ENCODE peak calls at places on chromosomes 7 and 10, in nine cellular contexts. B is mucosa of descending colon; P is kidney epithelial cell; D is CD8-positive, alpha-beta memory T cell; Z is CD4-positive, alpha-beta memory T cell; N is left ventricle myocardium inferior; W is OCI-LY7; T is dorsolateral prefrontal cortex; G is prostate gland. F is an unnamed sample.

GRCh38 chr10:103472005-103472404 is 7.0 kb downstream of the CALHM3 start:
- DNase-seq in W (peak; percentile 71), G (no peak), T (no peak), Z (no peak), B (no peak), P (no peak), D (no peak), N (no peak), F (no peak)

GRCh38 chr10:125160856-125161569 is 650 bp upstream of the CTBP2 start:
- DNase-seq in Z (no peak), N (peak; percentile 78), B (peak; percentile 82), D (no peak), T (peak; percentile 56), W (no peak), P (no peak), G (peak; percentile 87), F (no peak)

GRCh38 chr10:43890124-43890523 is 241.4 kb upstream of the ZNF32 start:
- DNase-seq in W (no peak), P (no peak), D (no peak), N (no peak), Z (no peak), T (no peak), B (no peak), G (no peak), F (no peak)

GRCh38 chr10:111531690-111532089 is 454.9 kb downstream of the ADRA2A start:
- DNase-seq in P (no peak), G (no peak), T (no peak), W (no peak), B (no peak), N (no peak), Z (no peak), D (no peak), F (no peak)

GRCh38 chr7:44565795-44566559 is 7.7 kb downstream of the DDX56 start:
- DNase-seq in B (no peak), W (no peak), T (no peak), D (no peak), N (no peak), G (no peak), Z (no peak), P (no peak), F (no peak)

GRCh38 chr7:45007106-45007505 is 7.1 kb downstream of the CCM2 start:
- DNase-seq in N (no peak), W (no peak), T (peak; percentile 60), P (no peak), D (no peak), Z (no peak), G (no peak), B (no peak), F (no peak)

GRCh38 chr7:45084901-45085618 is 3.7 kb downstream of the NACAD start:
- DNase-seq in P (no peak), W (no peak), B (no peak), Z (no peak), N (no peak), G (no peak), D (no peak), T (peak; percentile 24), F (no peak)

GRCh38 chr7:106048621-106049020 is 63.5 kb downstream of the SYPL1 start:
- DNase-seq in W (no peak), Z (no peak), T (no peak), P (no peak), D (no peak), G (no peak), N (no peak), B (no peak), F (no peak)

GRCh38 chr7:150686030-150686626 is 622 bp downstream of the GIMAP2 start:
- DNase-seq in D (no peak), P (no peak), W (no peak), T (no peak), N (no peak), Z (no peak), G (no peak), B (no peak), F (no peak)

GRCh38 chr7:22851140-22851539 is 28.5 kb upstream of the TOMM7 start:
- DNase-seq in G (no peak), P (no peak), W (no peak), Z (no peak), N (no peak), T (no peak), D (no peak), B (no peak), F (no peak)

GRCh38 chr7:22854158-22855048 is 31.8 kb upstream of the TOMM7 start:
- DNase-seq in N (peak; percentile 92), T (peak; percentile 49), D (peak; percentile 75), G (peak; percentile 63), B (peak; percentile 83), W (peak; percentile 89), Z (peak; percentile 40), P (no peak), F (peak; percentile 63)

GRCh38 chr7:22853138-22853537 is 30.5 kb upstream of the TOMM7 start:
- DNase-seq in W (no peak), B (no peak), Z (no peak), N (no peak), T (no peak), P (no peak), D (no peak), G (no peak), F (no peak)

GRCh38 chr7:22855049-22855392 is 32.4 kb upstream of the TOMM7 start:
- DNase-seq in G (no peak), B (no peak), N (no peak), W (peak; percentile 58), D (no peak), T (no peak), Z (no peak), P (no peak), F (no peak)

DNA sequence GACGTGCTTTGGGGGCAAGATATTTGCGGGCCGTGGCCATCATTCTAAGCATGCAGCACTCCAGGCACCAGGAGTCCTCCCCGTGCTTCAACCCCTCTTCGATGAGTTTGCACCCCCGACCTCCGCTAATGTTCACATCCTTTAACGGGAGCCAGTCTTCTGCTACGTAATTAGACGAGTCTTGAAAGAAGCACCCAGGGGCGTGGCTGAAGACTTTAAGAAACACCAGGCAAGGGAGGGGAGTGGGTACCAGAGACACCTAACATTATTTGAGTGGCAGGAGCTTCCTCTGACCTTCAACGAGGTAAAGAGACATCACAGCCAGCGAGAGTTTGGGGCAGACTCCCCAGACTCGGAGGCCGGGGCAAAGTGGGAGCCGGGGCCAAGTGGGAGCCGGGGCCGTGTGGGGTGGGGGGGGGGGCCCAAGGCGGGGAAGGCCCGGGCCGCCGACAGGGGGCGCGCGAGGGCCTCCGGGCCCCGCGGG is 31.1 kb upstream of the TOMM7 start:
- DNase-seq in T (no peak), P (no peak), N (no peak), B (no peak), G (peak; percentile 12), W (peak; percentile 83), D (no peak), Z (peak; percentile 77), F (peak; percentile 72)
- H3K4me3 ChIP-seq in T (peak overlapping the region; percentile 85), P (peak overlapping the region; percentile 62), N (peak overlapping the region; percentile 95), B (peak overlapping the region; percentile 48), G (peak overlapping the region; percentile 45), W (peak overlapping the region; percentile 81), D (peak overlapping the region; percentile 68), Z (peak overlapping the region; percentile 63), F (peak overlapping the region; percentile 86)

GRCh38 chr10:17061418-17061817 is 68.2 kb downstream of the CUBN start:
- DNase-seq in P (no peak), T (no peak), D (no peak), B (no peak), W (no peak), Z (no peak), G (no peak), N (no peak), F (no peak)

GRCh38 chr10:17065273-17065672 is 64.3 kb downstream of the CUBN start:
- DNase-seq in D (no peak), P (no peak), G (no peak), T (no peak), W (no peak), N (no peak), Z (no peak), B (no peak), F (no peak)

GRCh38 chr10:17064435-17064834 is 65.2 kb downstream of the CUBN start:
- DNase-seq in T (no peak), B (no peak), D (no peak), G (no peak), N (no peak), Z (no peak), P (no peak), W (no peak), F (no peak)

GRCh38 chr10:17062009-17062408 is 67.6 kb downstream of the CUBN start:
- DNase-seq in P (peak; percentile 65), G (no peak), W (no peak), N (no peak), Z (no peak), B (no peak), D (no peak), T (no peak), F (no peak)

GRCh38 chr10:17062493-17063487 is 66.8 kb downstream of the CUBN start:
- DNase-seq in N (no peak), T (no peak), G (no peak), D (no peak), P (peak; percentile 96), B (no peak), W (no peak), Z (no peak), F (peak; percentile 67)
- H3K4me3 ChIP-seq in N (no peak overlapping the region), T (no peak overlapping the region), G (no peak overlapping the region), D (no peak overlapping the region), P (peak overlapping the region; percentile 5), B (no peak overlapping the region), W (no peak overlapping the region), Z (no peak overlapping the region), F (no peak overlapping the region)

DNA sequence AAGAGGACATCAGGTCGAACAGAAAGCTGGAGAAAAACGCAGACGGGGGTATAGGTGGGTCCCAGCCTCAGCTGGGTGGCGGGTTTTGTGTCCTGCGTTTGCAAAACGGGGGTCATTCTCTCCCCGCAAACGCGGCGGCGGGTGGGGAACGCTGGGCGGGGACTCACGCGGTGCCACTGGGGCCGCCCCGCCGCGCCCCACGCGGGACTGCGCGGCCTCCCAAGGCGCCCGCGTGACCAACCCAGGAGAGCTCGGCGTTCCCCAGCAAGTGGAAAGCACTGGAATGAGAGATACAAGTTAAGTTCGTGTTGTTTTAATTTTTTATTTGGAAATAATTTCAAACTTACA is 851 bp upstream of the VIPR2 start:
- DNase-seq in Z (no peak), W (no peak), P (no peak), D (no peak), G (no peak), T (no peak), B (no peak), N (no peak), F (no peak)
- H3K4me3 ChIP-seq in Z (no peak overlapping the region), W (no peak overlapping the region), P (no peak overlapping the region), D (no peak overlapping the region), G (peak overlapping the region; percentile 40), T (peak overlapping the region; percentile 65), B (no peak overlapping the region), N (peak overlapping the region; percentile 85), F (peak overlapping the region; percentile 38)

DNA sequence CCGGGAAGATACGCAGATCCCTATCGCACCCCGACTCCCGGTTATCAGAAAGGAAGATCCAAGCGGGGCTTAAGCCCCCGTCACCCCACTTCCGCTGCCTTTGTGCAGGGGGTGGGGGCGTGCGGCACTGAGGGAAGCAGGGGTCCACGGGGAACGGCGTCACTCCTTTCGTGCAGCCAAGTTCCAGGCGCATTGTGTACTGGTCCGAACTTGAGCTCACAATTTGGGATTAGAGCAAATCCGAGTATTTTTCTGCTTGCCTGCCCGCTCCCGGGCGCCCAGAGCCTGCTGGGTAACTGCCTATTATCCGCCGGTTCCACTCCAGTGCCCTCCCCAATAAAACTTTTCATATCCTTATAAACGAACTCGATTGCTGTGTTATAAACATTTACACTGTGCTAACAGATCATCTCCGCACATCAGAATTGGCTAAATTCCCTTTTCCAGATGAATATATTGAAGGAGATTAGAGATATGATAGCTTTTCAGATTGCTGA is 64.9 kb downstream of the UNCX start:
- DNase-seq in D (no peak), W (no peak), B (no peak), N (no peak), Z (no peak), P (no peak), T (no peak), G (no peak), F (no peak)
- H3K4me3 ChIP-seq in D (no peak overlapping the region), W (no peak overlapping the region), B (no peak overlapping the region), N (no peak overlapping the region), Z (no peak overlapping the region), P (no peak overlapping the region), T (no peak overlapping the region), G (no peak overlapping the region), F (no peak overlapping the region)

F was measured in Jurkat, Clone E6-1.